ENCODE peak calls at places on chromosomes 2 and 18, in seven cellular contexts. S is psoas muscle, Y is HCT116, T is uterus, Z is lower lobe of right lung, D is PC-3, O is heart left ventricle. Q is an unnamed sample.

GRCh38 chr2:28993211-28993960 is 12.3 kb downstream of the TOGARAM2 start:
- DNase-seq in S (no peak), Y (no peak), T (no peak), Z (peak; percentile 68), D (peak; percentile 54), O (no peak), Q (no peak)

GRCh38 chr2:116719841-116720240 is 1094.7 kb upstream of the DDX18 start:
- DNase-seq in S (no peak), Y (no peak), T (no peak), Z (no peak), D (peak; percentile 97), O (no peak), Q (no peak)

GRCh38 chr18:10213526-10213925 is 240.9 kb upstream of the APCDD1 start:
- DNase-seq in S (no peak), Y (no peak), T (no peak), Z (no peak), D (peak; percentile 59), O (no peak), Q (peak; percentile 59)

GRCh38 chr2:101041413-101041812 is 39.3 kb downstream of the RPL31 start:
- DNase-seq in S (no peak), Y (no peak), T (no peak), Z (no peak), D (no peak), O (no peak), Q (no peak)

GRCh38 chr2:159146930-159147666 is 139.4 kb downstream of the WDSUB1 start:
- DNase-seq in S (no peak), Y (peak; percentile 23), T (no peak), Z (no peak), D (peak; percentile 10), O (peak; percentile 72), Q (peak; percentile 72)

GRCh38 chr2:208413931-208414330 is 7.3 kb downstream of the PTH2R start:
- DNase-seq in S (no peak), Y (no peak), T (no peak), Z (no peak), D (no peak), O (no peak), Q (no peak)

GRCh38 chr2:46277470-46278190 is 19.6 kb upstream of the EPAS1 start:
- DNase-seq in S (no peak), Y (no peak), T (no peak), Z (no peak), D (peak; percentile 31), O (peak; percentile 83), Q (peak; percentile 41)

GRCh38 chr2:81767173-81767720 is 1462.7 kb upstream of the LRRTM1 start:
- DNase-seq in S (no peak), Y (no peak), T (no peak), Z (no peak), D (no peak), O (no peak), Q (no peak)

GRCh38 chr2:40488927-40489677 is 37.2 kb upstream of the SLC8A1 start:
- DNase-seq in S (no peak), Y (no peak), T (peak; percentile 49), Z (no peak), D (no peak), O (no peak), Q (no peak)

GRCh38 chr2:178506949-178507348 is 26.7 kb downstream of the PLEKHA3 start:
- DNase-seq in S (no peak), Y (no peak), T (no peak), Z (no peak), D (no peak), O (no peak), Q (no peak)

GRCh38 chr18:7676253-7676873 is 109.2 kb downstream of the PTPRM start:
- DNase-seq in S (no peak), Y (no peak), T (no peak), Z (no peak), D (no peak), O (no peak), Q (peak; percentile 28)

GRCh38 chr2:209476367-209477191 is 52.7 kb downstream of the MAP2 start:
- DNase-seq in S (no peak), Y (no peak), T (peak; percentile 45), Z (no peak), D (no peak), O (no peak), Q (no peak)

GRCh38 chr18:25675123-25675850 is 323.3 kb upstream of the ZNF521 start:
- DNase-seq in S (no peak), Y (no peak), T (no peak), Z (no peak), D (no peak), O (no peak), Q (no peak)

GRCh38 chr2:120222186-120223033 is 790 bp downstream of the TMEM185B start:
- DNase-seq in S (no peak), Y (no peak), T (no peak), Z (no peak), D (no peak), O (no peak), Q (no peak)

GRCh38 chr18:48896875-48897511 is 53.8 kb downstream of the SMAD7 start:
- DNase-seq in S (peak; percentile 64), Y (no peak), T (no peak), Z (peak; percentile 90), D (peak; percentile 24), O (peak; percentile 75), Q (peak; percentile 79)
- H3K27ac ChIP-seq in S (no peak overlapping the region), Y (no peak overlapping the region), T (no peak overlapping the region), Z (peak overlapping the region; percentile 64), D (no peak overlapping the region), O (no peak overlapping the region), Q (peak overlapping the region; percentile 25)

GRCh38 chr2:71544919-71545571 is 91.7 kb downstream of the DYSF start:
- DNase-seq in S (no peak), Y (no peak), T (no peak), Z (no peak), D (peak; percentile 37), O (no peak), Q (peak; percentile 39)
- H3K4me3 ChIP-seq in S (peak overlapping the region; percentile 22), Y (peak overlapping the region; percentile 53), T (no peak overlapping the region), Z (peak overlapping the region; percentile 20), D (peak overlapping the region; percentile 64), O (no peak overlapping the region), Q (peak overlapping the region; percentile 12)

DNA sequence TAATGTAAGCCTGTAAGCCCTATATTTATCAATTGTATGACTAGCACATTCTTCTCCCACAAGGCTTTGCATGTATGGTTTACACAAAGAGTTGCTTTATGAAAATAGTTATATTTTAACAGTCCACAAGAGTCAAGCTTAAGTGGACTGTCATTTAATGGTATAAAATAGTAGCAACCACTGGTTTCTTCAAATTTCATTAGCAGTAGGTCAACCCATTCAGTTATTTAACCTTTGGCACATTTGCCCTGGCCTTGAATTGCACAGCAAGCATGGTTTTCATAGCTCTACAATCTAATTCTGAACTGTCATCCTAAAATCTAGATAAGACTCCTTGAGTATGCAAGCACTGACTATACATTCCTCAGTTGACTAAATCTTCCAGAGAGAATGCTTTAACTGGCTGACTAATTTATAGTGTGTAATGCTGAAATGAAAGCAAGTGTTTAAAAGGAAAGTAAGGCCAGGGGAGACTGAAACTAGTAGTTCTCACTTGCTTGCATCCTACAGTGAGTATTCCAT is 1.8 kb downstream of the DPP4 start:
- DNase-seq in S (no peak), Y (no peak), T (no peak), Z (no peak), D (peak; percentile 70), O (no peak), Q (no peak)
- H3K27ac ChIP-seq in S (no peak overlapping the region), Y (no peak overlapping the region), T (no peak overlapping the region), Z (no peak overlapping the region), D (peak overlapping the region; percentile 53), O (no peak overlapping the region), Q (no peak overlapping the region)

DNA sequence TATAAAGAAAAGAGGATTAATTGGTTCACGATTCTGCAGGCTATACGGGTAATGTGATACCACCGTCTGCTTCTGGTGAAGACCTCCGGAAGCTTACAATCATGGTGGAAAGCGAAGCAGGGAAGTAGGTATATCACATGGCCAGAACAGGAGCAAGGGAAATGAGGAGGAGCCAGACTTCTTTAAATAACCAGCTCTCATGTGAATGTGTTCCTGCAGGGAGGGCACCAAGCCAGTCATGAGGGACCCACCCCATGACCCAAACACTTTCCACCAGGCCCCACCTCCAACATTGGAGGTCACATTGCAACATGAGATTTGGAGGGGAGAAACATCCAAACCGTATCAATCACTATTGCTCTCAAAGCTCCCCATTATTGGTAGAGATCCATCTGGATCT is 61.8 kb downstream of the EFEMP1 start:
- DNase-seq in S (no peak), Y (no peak), T (no peak), Z (no peak), D (no peak), O (no peak), Q (no peak)
- H3K4me3 ChIP-seq in S (no peak overlapping the region), Y (no peak overlapping the region), T (no peak overlapping the region), Z (no peak overlapping the region), D (no peak overlapping the region), O (no peak overlapping the region), Q (no peak overlapping the region)